ENCODE peak calls at places on chromosomes 5 and 9, in ten cellular contexts. One of them, this sample, is unnamed.

GRCh38 chr5:93800988-93801811 is 59.8 kb upstream of the POU5F2 start:
- DNase-seq in K562: no peak
- DNase-seq in MM.1S: peak; percentile 67
- DNase-seq in CD4-positive, alpha-beta T cell: no peak
- DNase-seq in OCI-LY7: peak; percentile 32
- DNase-seq in tibial artery: no peak
- DNase-seq in IMR-90: peak; percentile 64
- DNase-seq in PC-3: peak; percentile 90
- DNase-seq in spleen: no peak
- DNase-seq in A549: peak; percentile 60
- DNase-seq in this sample: peak; percentile 37

GRCh38 chr9:27335088-27335487 is 38.1 kb upstream of the EQTN start:
- DNase-seq in K562: no peak
- DNase-seq in MM.1S: no peak
- DNase-seq in CD4-positive, alpha-beta T cell: no peak
- DNase-seq in OCI-LY7: no peak
- DNase-seq in tibial artery: no peak
- DNase-seq in IMR-90: no peak
- DNase-seq in PC-3: no peak
- DNase-seq in spleen: no peak
- DNase-seq in A549: no peak
- DNase-seq in this sample: no peak

GRCh38 chr9:31908158-31908890 is 476.1 kb upstream of the ACO1 start:
- DNase-seq in K562: no peak
- DNase-seq in MM.1S: peak; percentile 55
- DNase-seq in CD4-positive, alpha-beta T cell: no peak
- DNase-seq in OCI-LY7: no peak
- DNase-seq in tibial artery: no peak
- DNase-seq in IMR-90: no peak
- DNase-seq in PC-3: peak; percentile 68
- DNase-seq in spleen: no peak
- DNase-seq in A549: peak; percentile 20
- DNase-seq in this sample: peak; percentile 8

GRCh38 chr9:114588150-114588663 is 638 bp downstream of the ATP6V1G1 start:
- DNase-seq in K562: no peak
- DNase-seq in MM.1S: no peak
- DNase-seq in CD4-positive, alpha-beta T cell: no peak
- DNase-seq in OCI-LY7: peak; percentile 19
- DNase-seq in tibial artery: peak; percentile 34
- DNase-seq in IMR-90: peak; percentile 48
- DNase-seq in PC-3: no peak
- DNase-seq in spleen: no peak
- DNase-seq in A549: peak; percentile 18
- DNase-seq in this sample: no peak

GRCh38 chr9:35357826-35358225 is 132.1 kb upstream of the RUSC2 start:
- DNase-seq in K562: no peak
- DNase-seq in MM.1S: no peak
- DNase-seq in CD4-positive, alpha-beta T cell: no peak
- DNase-seq in OCI-LY7: no peak
- DNase-seq in tibial artery: no peak
- DNase-seq in IMR-90: no peak
- DNase-seq in PC-3: no peak
- DNase-seq in spleen: no peak
- DNase-seq in A549: no peak
- DNase-seq in this sample: no peak

GRCh38 chr5:54229041-54229780 is 81.2 kb downstream of the ARL15 start:
- DNase-seq in K562: peak; percentile 54
- DNase-seq in MM.1S: peak; percentile 65
- DNase-seq in CD4-positive, alpha-beta T cell: peak; percentile 54
- DNase-seq in OCI-LY7: peak; percentile 69
- DNase-seq in tibial artery: peak; percentile 72
- DNase-seq in IMR-90: peak; percentile 58
- DNase-seq in PC-3: peak; percentile 64
- DNase-seq in spleen: peak; percentile 89
- DNase-seq in A549: peak; percentile 61
- DNase-seq in this sample: peak; percentile 67

GRCh38 chr9:113525208-113525607 is 61.7 kb downstream of the RGS3 start:
- DNase-seq in K562: no peak
- DNase-seq in MM.1S: no peak
- DNase-seq in CD4-positive, alpha-beta T cell: no peak
- DNase-seq in OCI-LY7: no peak
- DNase-seq in tibial artery: no peak
- DNase-seq in IMR-90: no peak
- DNase-seq in PC-3: no peak
- DNase-seq in spleen: peak; percentile 30
- DNase-seq in A549: no peak
- DNase-seq in this sample: no peak

GRCh38 chr5:59256331-59256730 is 637.2 kb downstream of the PDE4D start:
- DNase-seq in K562: no peak
- DNase-seq in MM.1S: no peak
- DNase-seq in CD4-positive, alpha-beta T cell: no peak
- DNase-seq in OCI-LY7: no peak
- DNase-seq in tibial artery: no peak
- DNase-seq in IMR-90: no peak
- DNase-seq in PC-3: no peak
- DNase-seq in spleen: no peak
- DNase-seq in A549: no peak
- DNase-seq in this sample: no peak

GRCh38 chr9:94656190-94656589 is 16.9 kb upstream of the FBP1 start:
- DNase-seq in K562: no peak
- DNase-seq in MM.1S: peak; percentile 94
- DNase-seq in CD4-positive, alpha-beta T cell: peak; percentile 12
- DNase-seq in OCI-LY7: peak; percentile 92
- DNase-seq in tibial artery: no peak
- DNase-seq in IMR-90: no peak
- DNase-seq in PC-3: no peak
- DNase-seq in spleen: peak; percentile 79
- DNase-seq in A549: no peak
- DNase-seq in this sample: no peak

GRCh38 chr5:90626493-90626892 is 67.9 kb downstream of the ADGRV1 start:
- DNase-seq in K562: no peak
- DNase-seq in MM.1S: no peak
- DNase-seq in CD4-positive, alpha-beta T cell: no peak
- DNase-seq in OCI-LY7: no peak
- DNase-seq in tibial artery: no peak
- DNase-seq in IMR-90: no peak
- DNase-seq in PC-3: no peak
- DNase-seq in spleen: no peak
- DNase-seq in A549: no peak
- DNase-seq in this sample: no peak

GRCh38 chr9:37029776-37030590 is 4.1 kb downstream of the PAX5 start:
- DNase-seq in K562: no peak
- DNase-seq in MM.1S: no peak
- DNase-seq in CD4-positive, alpha-beta T cell: no peak
- DNase-seq in OCI-LY7: peak; percentile 32
- DNase-seq in tibial artery: no peak
- DNase-seq in IMR-90: no peak
- DNase-seq in PC-3: no peak
- DNase-seq in spleen: peak; percentile 81
- DNase-seq in A549: no peak
- DNase-seq in this sample: no peak

GRCh38 chr9:84937086-84937670 is 267.6 kb downstream of the NTRK2 start:
- DNase-seq in K562: no peak
- DNase-seq in MM.1S: no peak
- DNase-seq in CD4-positive, alpha-beta T cell: no peak
- DNase-seq in OCI-LY7: no peak
- DNase-seq in tibial artery: no peak
- DNase-seq in IMR-90: no peak
- DNase-seq in PC-3: no peak
- DNase-seq in spleen: no peak
- DNase-seq in A549: no peak
- DNase-seq in this sample: no peak
- H3K27ac ChIP-seq in K562: no peak overlapping the region
- H3K27ac ChIP-seq in MM.1S: no peak overlapping the region
- H3K27ac ChIP-seq in CD4-positive, alpha-beta T cell: no peak overlapping the region
- H3K27ac ChIP-seq in OCI-LY7: no peak overlapping the region
- H3K27ac ChIP-seq in tibial artery: no peak overlapping the region
- H3K27ac ChIP-seq in IMR-90: no peak overlapping the region
- H3K27ac ChIP-seq in PC-3: no peak overlapping the region
- H3K27ac ChIP-seq in spleen: no peak overlapping the region
- H3K27ac ChIP-seq in A549: no peak overlapping the region
- H3K27ac ChIP-seq in this sample: no peak overlapping the region

DNA sequence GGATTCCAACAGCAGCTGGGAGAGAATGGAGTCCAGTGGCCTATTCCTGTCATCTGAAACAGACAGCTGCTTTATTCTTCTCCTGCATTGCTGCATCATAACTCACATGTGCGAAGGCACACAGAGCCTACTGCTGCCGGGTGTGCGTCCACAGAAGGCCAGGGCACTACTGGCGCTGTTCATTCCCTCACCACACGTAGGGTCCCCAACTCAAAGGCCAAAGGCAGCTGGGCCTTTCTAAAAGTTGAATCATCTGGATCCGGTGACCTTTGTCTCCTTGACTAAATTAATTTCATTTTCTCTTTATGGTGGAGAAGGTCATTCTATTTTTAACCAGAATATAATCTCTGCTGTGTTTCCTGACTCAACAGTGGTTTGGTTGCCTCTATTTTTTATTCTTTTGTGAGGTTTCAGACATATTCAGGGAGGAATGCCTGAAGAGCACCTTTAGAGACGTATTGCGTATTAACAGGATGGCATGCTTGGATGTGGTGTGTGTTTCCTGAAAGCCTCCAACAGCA is 10.8 kb upstream of the SPATA24 start:
- DNase-seq in K562: no peak
- DNase-seq in MM.1S: peak; percentile 88
- DNase-seq in CD4-positive, alpha-beta T cell: no peak
- DNase-seq in OCI-LY7: no peak
- DNase-seq in tibial artery: no peak
- DNase-seq in IMR-90: no peak
- DNase-seq in PC-3: no peak
- DNase-seq in spleen: no peak
- DNase-seq in A549: no peak
- DNase-seq in this sample: no peak
- TF ChIP-seq CTCF in K562: no peak
- TF ChIP-seq CTCF in MM.1S: no peak
- TF ChIP-seq CTCF in CD4-positive, alpha-beta T cell: no peak
- TF ChIP-seq CTCF in OCI-LY7: no peak
- TF ChIP-seq CTCF in tibial artery: no peak
- TF ChIP-seq CTCF in IMR-90: no peak
- TF ChIP-seq CTCF in PC-3: no peak
- TF ChIP-seq CTCF in spleen: no peak
- TF ChIP-seq CTCF in A549: no peak
- TF ChIP-seq CTCF in this sample: no peak

DNA sequence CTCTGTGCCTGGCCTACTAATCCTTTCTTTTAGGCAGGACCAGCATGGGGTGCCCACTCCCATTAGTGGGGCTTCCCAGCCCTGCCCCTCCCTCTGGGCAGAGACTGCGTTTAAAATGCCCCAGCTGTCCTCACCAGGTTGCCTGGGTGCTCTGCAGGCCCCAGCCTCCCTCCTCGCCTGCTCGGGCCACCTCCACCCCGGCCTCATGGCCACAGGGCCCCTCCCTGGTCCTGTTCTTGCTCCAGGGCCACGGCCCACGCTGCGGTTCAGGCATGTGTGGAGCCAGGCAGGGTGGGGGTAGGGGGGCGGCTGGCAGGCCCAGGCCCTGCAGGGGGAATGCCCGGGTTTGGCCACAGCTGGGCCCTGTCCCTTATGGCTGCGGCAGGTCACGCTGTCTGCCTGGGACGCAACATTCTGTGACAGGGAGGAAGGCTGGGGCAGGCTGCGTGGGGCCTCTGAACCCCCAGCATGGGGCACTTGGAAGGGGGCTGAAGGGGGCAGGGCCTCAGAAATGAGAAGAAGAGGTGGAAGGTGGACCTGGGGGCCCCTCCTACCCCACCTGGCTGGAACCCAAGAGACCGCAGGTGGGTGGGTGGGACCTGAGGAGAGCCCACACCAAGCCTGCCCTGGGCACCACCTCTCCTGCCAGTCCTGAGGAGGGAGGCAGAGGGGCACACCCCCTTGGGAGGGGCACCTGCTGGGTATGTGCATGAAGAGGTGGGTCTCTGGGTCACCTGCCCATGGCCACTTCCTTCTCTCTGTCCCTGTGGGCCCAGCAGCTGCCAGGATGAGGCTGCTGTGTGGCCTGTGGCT is at the start of gene LCN12:
- DNase-seq in K562: no peak
- DNase-seq in MM.1S: no peak
- DNase-seq in CD4-positive, alpha-beta T cell: no peak
- DNase-seq in OCI-LY7: no peak
- DNase-seq in tibial artery: no peak
- DNase-seq in IMR-90: no peak
- DNase-seq in PC-3: no peak
- DNase-seq in spleen: peak; percentile 77
- DNase-seq in A549: no peak
- DNase-seq in this sample: no peak
- H3K27ac ChIP-seq in K562: no peak within 1 kb of the TSS
- H3K27ac ChIP-seq in MM.1S: no peak within 1 kb of the TSS
- H3K27ac ChIP-seq in CD4-positive, alpha-beta T cell: no peak within 1 kb of the TSS
- H3K27ac ChIP-seq in OCI-LY7: no peak within 1 kb of the TSS
- H3K27ac ChIP-seq in tibial artery: no peak within 1 kb of the TSS
- H3K27ac ChIP-seq in IMR-90: no peak within 1 kb of the TSS
- H3K27ac ChIP-seq in PC-3: no peak within 1 kb of the TSS
- H3K27ac ChIP-seq in spleen: peak within 1 kb of the TSS; percentile 13
- H3K27ac ChIP-seq in A549: peak within 1 kb of the TSS; percentile 98
- H3K27ac ChIP-seq in this sample: peak within 1 kb of the TSS; percentile 89

GRCh38 chr5:177336112-177336511 is 15.4 kb downstream of the LMAN2 start:
- DNase-seq in K562: no peak
- DNase-seq in MM.1S: no peak
- DNase-seq in CD4-positive, alpha-beta T cell: no peak
- DNase-seq in OCI-LY7: peak; percentile 63
- DNase-seq in tibial artery: no peak
- DNase-seq in IMR-90: no peak
- DNase-seq in PC-3: peak; percentile 53
- DNase-seq in spleen: peak; percentile 78
- DNase-seq in A549: peak; percentile 74
- DNase-seq in this sample: no peak
- TF ChIP-seq CTCF in K562: peak; percentile 47
- TF ChIP-seq CTCF in MM.1S: peak; percentile 41
- TF ChIP-seq CTCF in CD4-positive, alpha-beta T cell: no peak
- TF ChIP-seq CTCF in OCI-LY7: peak; percentile 78
- TF ChIP-seq CTCF in tibial artery: no peak
- TF ChIP-seq CTCF in IMR-90: peak; percentile 43
- TF ChIP-seq CTCF in PC-3: peak; percentile 84
- TF ChIP-seq CTCF in spleen: peak; percentile 23
- TF ChIP-seq CTCF in A549: peak; percentile 57
- TF ChIP-seq CTCF in this sample: no peak

DNA sequence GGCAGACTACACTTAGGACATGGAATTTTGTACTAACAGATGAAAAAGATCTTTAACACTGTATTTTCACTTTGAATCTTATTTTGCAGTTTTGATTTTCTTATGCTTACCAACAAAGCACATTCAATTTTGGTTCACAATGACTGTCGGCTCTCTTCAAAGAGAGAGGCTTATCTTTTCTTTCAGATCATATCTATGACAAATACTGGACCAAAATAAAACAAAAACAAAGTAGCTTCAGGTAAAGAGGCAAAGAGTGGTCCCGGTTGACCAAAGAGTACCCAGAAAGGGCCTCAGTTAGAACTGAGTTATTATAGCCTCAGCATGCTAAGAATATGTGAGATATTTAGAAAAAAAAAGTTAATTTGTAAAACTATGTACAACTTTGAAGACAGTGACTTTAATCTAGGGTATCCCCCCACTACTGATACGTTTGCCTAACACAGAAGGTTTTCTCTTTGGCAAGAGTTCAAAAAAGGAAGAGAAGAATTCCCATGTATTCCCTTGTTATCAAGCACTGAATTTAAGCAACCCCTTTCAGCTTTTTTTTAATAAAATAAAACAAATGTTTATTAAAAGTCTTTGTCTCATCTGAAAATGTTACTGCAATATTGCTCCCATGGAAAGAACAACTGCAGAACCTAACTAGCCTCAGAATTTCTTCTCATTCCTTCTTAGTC is 50.5 kb downstream of the NR6A1 start:
- DNase-seq in K562: no peak
- DNase-seq in MM.1S: no peak
- DNase-seq in CD4-positive, alpha-beta T cell: no peak
- DNase-seq in OCI-LY7: no peak
- DNase-seq in tibial artery: no peak
- DNase-seq in IMR-90: no peak
- DNase-seq in PC-3: no peak
- DNase-seq in spleen: no peak
- DNase-seq in A549: no peak
- DNase-seq in this sample: no peak
- H3K27ac ChIP-seq in K562: peak overlapping the region; percentile 55
- H3K27ac ChIP-seq in MM.1S: no peak overlapping the region
- H3K27ac ChIP-seq in CD4-positive, alpha-beta T cell: no peak overlapping the region
- H3K27ac ChIP-seq in OCI-LY7: no peak overlapping the region
- H3K27ac ChIP-seq in tibial artery: no peak overlapping the region
- H3K27ac ChIP-seq in IMR-90: no peak overlapping the region
- H3K27ac ChIP-seq in PC-3: no peak overlapping the region
- H3K27ac ChIP-seq in spleen: no peak overlapping the region
- H3K27ac ChIP-seq in A549: peak overlapping the region; percentile 29
- H3K27ac ChIP-seq in this sample: no peak overlapping the region

This sample was measured in RWPE1.